ENCODE peak calls at places on chromosome 14, in nine cellular contexts. Y is SK-N-MC, F is left ventricle myocardium inferior, V is GM23338, K is ovary, H is cardiac muscle cell, R is germinal center, S is DMS153, J is ELF-1. Z is an unnamed sample.
A peak's percentile ranks its signal among the peaks of the same experiment; 100 is the strongest.

GRCh38 chr14:55336161-55336560 is 64.9 kb downstream of the FBXO34 start:
- DNase-seq in Y (no peak), F (no peak), V (no peak), K (no peak), H (peak; percentile 27), R (no peak), S (no peak), J (no peak), Z (no peak)

GRCh38 chr14:89701079-89702043 is 253.2 kb downstream of the EFCAB11 start:
- DNase-seq in Y (no peak), F (peak; percentile 90), V (peak; percentile 95), K (peak; percentile 91), H (peak; percentile 91), R (peak; percentile 90), S (peak; percentile 61), J (peak; percentile 92), Z (peak; percentile 34)

GRCh38 chr14:103333754-103334643 is at the start of gene EIF5:
- DNase-seq in Y (peak; percentile 93), F (peak; percentile 99), V (peak; percentile 100), K (peak; percentile 99), H (peak; percentile 99), R (peak; percentile 98), S (peak; percentile 86), J (peak; percentile 100), Z (peak; percentile 94)

GRCh38 chr14:61498811-61499210 is 177.4 kb downstream of the PRKCH start:
- DNase-seq in Y (no peak), F (no peak), V (no peak), K (no peak), H (peak; percentile 94), R (no peak), S (no peak), J (no peak), Z (no peak)

GRCh38 chr14:99606359-99606758 is 2.4 kb upstream of the CCDC85C start:
- DNase-seq in Y (no peak), F (no peak), V (no peak), K (no peak), H (no peak), R (no peak), S (no peak), J (peak; percentile 69), Z (no peak)

GRCh38 chr14:21268612-21269251 is 510 bp downstream of the HNRNPC start:
- DNase-seq in Y (no peak), F (no peak), V (peak; percentile 79), K (no peak), H (peak; percentile 78), R (no peak), S (no peak), J (peak; percentile 36), Z (peak; percentile 77)

GRCh38 chr14:68948686-68949085 is 30.4 kb downstream of the ACTN1 start:
- DNase-seq in Y (no peak), F (no peak), V (no peak), K (no peak), H (no peak), R (no peak), S (no peak), J (no peak), Z (no peak)

GRCh38 chr14:68312884-68313725 is 479.8 kb downstream of the ZFP36L1 start:
- DNase-seq in Y (no peak), F (no peak), V (no peak), K (no peak), H (no peak), R (peak; percentile 24), S (no peak), J (no peak), Z (no peak)

Z was measured in HepG2.